ENCODE peak calls at places on chromosomes 3 and 15, in nine cellular contexts. R is NAMALWA; V is CD4-positive, alpha-beta memory T cell; Z is activated CD8-positive, alpha-beta memory T cell treated with anti-CD3 and anti-CD28 coated beads, Interleukin-2, amount 10 ng/mL, durations not matched to agents 7 days and 5 days; F is SHP77 treated with DMSO at 0.1 percent for 48 hours; X is AG09309; E is NCI-H82; N is CD8-positive, alpha-beta T cell; P is NCI-H1436. K is an unnamed sample.

GRCh38 chr3:125594581-125595011 is 701 bp downstream of the OSBPL11 start:
- DNase-seq in F (no peak), R (peak; percentile 45), Z (peak; percentile 49), P (no peak), E (peak; percentile 50), N (no peak), X (no peak), V (no peak), K (no peak)

GRCh38 chr15:76169792-76170425 is 110.1 kb downstream of the TMEM266 start:
- DNase-seq in R (no peak), E (no peak), P (no peak), X (no peak), V (no peak), Z (no peak), F (no peak), N (no peak), K (no peak)

GRCh38 chr3:195178124-195178910 is 92.6 kb downstream of the XXYLT1 start:
- DNase-seq in E (no peak), R (no peak), X (no peak), V (no peak), F (no peak), N (no peak), Z (no peak), P (no peak), K (no peak)

GRCh38 chr3:13796683-13797460 is 83.0 kb downstream of the WNT7A start:
- DNase-seq in Z (no peak), F (no peak), R (no peak), V (no peak), P (no peak), E (no peak), N (no peak), X (no peak), K (no peak)

GRCh38 chr3:23248594-23249131 is 45.5 kb downstream of the UBE2E2 start:
- DNase-seq in X (no peak), V (no peak), P (no peak), Z (no peak), F (no peak), E (no peak), R (no peak), N (no peak), K (no peak)

GRCh38 chr15:54990793-54991192 is 205.9 kb downstream of the RSL24D1 start:
- DNase-seq in R (no peak), P (no peak), Z (no peak), E (peak; percentile 48), N (no peak), F (no peak), V (no peak), X (no peak), K (no peak)

GRCh38 chr15:65355173-65355982 is 22.4 kb downstream of the IGDCC3 start:
- DNase-seq in E (peak; percentile 80), V (no peak), F (no peak), X (no peak), Z (no peak), R (no peak), P (no peak), N (no peak), K (no peak)

GRCh38 chr3:168782193-168782592 is 686.5 kb upstream of the GOLIM4 start:
- DNase-seq in E (no peak), X (no peak), Z (no peak), P (no peak), R (no peak), N (no peak), F (no peak), V (no peak), K (no peak)

GRCh38 chr15:60626669-60627068 is 147.7 kb upstream of the ICE2 start:
- DNase-seq in N (no peak), Z (no peak), E (no peak), X (no peak), R (no peak), P (no peak), V (no peak), F (no peak), K (peak; percentile 77)

GRCh38 chr3:4633078-4634004 is 140.2 kb downstream of the ITPR1 start:
- DNase-seq in R (peak; percentile 70), X (peak; percentile 37), N (no peak), Z (no peak), P (no peak), V (peak; percentile 43), F (peak; percentile 42), E (peak; percentile 74), K (no peak)

GRCh38 chr3:43081796-43082195 is 24.1 kb downstream of the POMGNT2 start:
- DNase-seq in E (no peak), P (no peak), F (no peak), X (no peak), V (no peak), R (no peak), Z (no peak), N (no peak), K (no peak)

GRCh38 chr3:142434503-142434902 is 13.3 kb downstream of the XRN1 start:
- DNase-seq in R (no peak), X (no peak), P (no peak), V (no peak), F (no peak), N (no peak), E (no peak), Z (no peak), K (no peak)

GRCh38 chr15:86916671-86917450 is 837.2 kb downstream of the AGBL1 start:
- DNase-seq in Z (no peak), V (no peak), F (no peak), P (no peak), N (no peak), X (no peak), R (no peak), E (no peak), K (peak; percentile 66)

GRCh38 chr3:50215529-50215928 is 10.5 kb downstream of the SLC38A3 start:
- DNase-seq in F (no peak), X (no peak), N (no peak), R (no peak), Z (no peak), E (no peak), P (no peak), V (no peak), K (no peak)

GRCh38 chr15:52496776-52497470 is 31.8 kb downstream of the MYO5A start:
- DNase-seq in P (no peak), X (no peak), F (no peak), E (no peak), V (no peak), Z (no peak), R (no peak), N (no peak), K (no peak)

GRCh38 chr15:56835598-56836275 is 82.7 kb upstream of the TCF12 start:
- DNase-seq in N (no peak), F (no peak), Z (no peak), R (no peak), X (peak; percentile 29), P (no peak), E (peak; percentile 50), V (no peak), K (no peak)

GRCh38 chr15:101105059-101105851 is 146.6 kb downstream of the CHSY1 start:
- DNase-seq in X (no peak), R (no peak), E (no peak), V (no peak), F (no peak), Z (no peak), P (no peak), N (no peak), K (no peak)

GRCh38 chr3:16013563-16013962 is 160.9 kb upstream of the GALNT15 start:
- DNase-seq in N (no peak), P (no peak), X (no peak), V (no peak), E (no peak), Z (no peak), F (no peak), R (no peak), K (no peak)

GRCh38 chr3:102106421-102107097 is 257.2 kb downstream of the NFKBIZ start:
- DNase-seq in R (no peak), P (no peak), V (no peak), F (no peak), E (no peak), X (no peak), Z (no peak), N (no peak), K (no peak)

GRCh38 chr3:146969356-146969755 is 364.2 kb upstream of the PLSCR5 start:
- DNase-seq in N (no peak), E (no peak), P (no peak), F (no peak), Z (no peak), R (no peak), V (no peak), X (peak; percentile 42), K (no peak)

GRCh38 chr15:41183580-41183979 is 47.0 kb downstream of the EXD1 start:
- DNase-seq in F (no peak), N (no peak), R (no peak), V (no peak), P (no peak), Z (no peak), E (no peak), X (no peak), K (no peak)

GRCh38 chr3:7543294-7543693 is 682.4 kb downstream of the GRM7 start:
- DNase-seq in F (no peak), N (no peak), E (no peak), P (peak; percentile 4), R (no peak), V (no peak), X (no peak), Z (no peak), K (no peak)

GRCh38 chr15:88185584-88185983 is 71.0 kb downstream of the NTRK3 start:
- DNase-seq in E (no peak), R (no peak), V (no peak), F (no peak), N (no peak), X (no peak), P (no peak), Z (no peak), K (no peak)

GRCh38 chr3:113495035-113495434 is 19.9 kb downstream of the SPICE1 start:
- DNase-seq in V (peak; percentile 42), N (no peak), X (no peak), R (peak; percentile 64), Z (peak; percentile 61), E (peak; percentile 8), F (no peak), P (no peak), K (no peak)

GRCh38 chr3:3665961-3666640 is 133.1 kb upstream of the LRRN1 start:
- DNase-seq in V (no peak), Z (no peak), X (no peak), E (no peak), R (no peak), N (no peak), F (peak; percentile 14), P (no peak), K (no peak)